ENCODE peak calls at places on chromosomes 2 and 18, in eight cellular contexts. One of them, this sample, is unnamed.
A peak's percentile ranks its signal among the peaks of the same experiment; 100 is the strongest.

GRCh38 chr2:42804338-42804737 is 12.0 kb upstream of the HAAO start:
- DNase-seq in upper lobe of right lung: no peak
- DNase-seq in Panc1: no peak
- DNase-seq in PC-9: no peak
- DNase-seq in breast epithelium: no peak
- DNase-seq in HCT116: no peak
- DNase-seq in sigmoid colon: no peak
- DNase-seq in transverse colon: no peak
- DNase-seq in this sample: no peak

GRCh38 chr2:196076778-196077568 is 8.3 kb upstream of the DNAH7 start:
- DNase-seq in PC-9: no peak
- DNase-seq in HCT116: no peak
- DNase-seq in transverse colon: no peak
- DNase-seq in Panc1: no peak
- DNase-seq in sigmoid colon: no peak
- DNase-seq in upper lobe of right lung: no peak
- DNase-seq in breast epithelium: no peak
- DNase-seq in this sample: no peak

GRCh38 chr2:49490710-49491109 is 336.4 kb upstream of the FSHR start:
- DNase-seq in breast epithelium: no peak
- DNase-seq in Panc1: peak; percentile 12
- DNase-seq in sigmoid colon: no peak
- DNase-seq in transverse colon: peak; percentile 50
- DNase-seq in PC-9: no peak
- DNase-seq in upper lobe of right lung: no peak
- DNase-seq in HCT116: no peak
- DNase-seq in this sample: no peak

GRCh38 chr18:48022531-48023330 is 92.3 kb upstream of the SMAD2 start:
- DNase-seq in breast epithelium: no peak
- DNase-seq in PC-9: peak; percentile 71
- DNase-seq in transverse colon: no peak
- DNase-seq in sigmoid colon: peak; percentile 40
- DNase-seq in upper lobe of right lung: no peak
- DNase-seq in HCT116: peak; percentile 62
- DNase-seq in Panc1: no peak
- DNase-seq in this sample: no peak

GRCh38 chr2:121090088-121090715 is 194.8 kb downstream of the TFCP2L1 start:
- DNase-seq in transverse colon: no peak
- DNase-seq in sigmoid colon: peak; percentile 50
- DNase-seq in breast epithelium: no peak
- DNase-seq in HCT116: no peak
- DNase-seq in upper lobe of right lung: no peak
- DNase-seq in PC-9: no peak
- DNase-seq in Panc1: no peak
- DNase-seq in this sample: no peak

GRCh38 chr2:240572141-240573031 is 4.1 kb downstream of the RNPEPL1 start:
- DNase-seq in upper lobe of right lung: peak; percentile 63
- DNase-seq in HCT116: no peak
- DNase-seq in breast epithelium: no peak
- DNase-seq in sigmoid colon: peak; percentile 67
- DNase-seq in Panc1: no peak
- DNase-seq in PC-9: no peak
- DNase-seq in transverse colon: no peak
- DNase-seq in this sample: no peak

GRCh38 chr2:6914829-6915228 is 2.4 kb upstream of the RNF144A start:
- DNase-seq in Panc1: peak; percentile 63
- DNase-seq in HCT116: peak; percentile 71
- DNase-seq in transverse colon: no peak
- DNase-seq in PC-9: peak; percentile 75
- DNase-seq in upper lobe of right lung: no peak
- DNase-seq in breast epithelium: peak; percentile 29
- DNase-seq in sigmoid colon: no peak
- DNase-seq in this sample: no peak

GRCh38 chr2:144426981-144427479 is 92.9 kb downstream of the ZEB2 start:
- DNase-seq in upper lobe of right lung: no peak
- DNase-seq in breast epithelium: no peak
- DNase-seq in HCT116: no peak
- DNase-seq in sigmoid colon: no peak
- DNase-seq in PC-9: no peak
- DNase-seq in transverse colon: no peak
- DNase-seq in Panc1: no peak
- DNase-seq in this sample: no peak

GRCh38 chr2:217890445-217890844 is 112.3 kb downstream of the TNS1 start:
- DNase-seq in upper lobe of right lung: peak; percentile 48
- DNase-seq in PC-9: peak; percentile 32
- DNase-seq in HCT116: no peak
- DNase-seq in sigmoid colon: peak; percentile 90
- DNase-seq in transverse colon: no peak
- DNase-seq in Panc1: no peak
- DNase-seq in breast epithelium: no peak
- DNase-seq in this sample: no peak

GRCh38 chr2:2719781-2720180 is 388.7 kb upstream of the MYT1L start:
- DNase-seq in breast epithelium: no peak
- DNase-seq in sigmoid colon: no peak
- DNase-seq in Panc1: no peak
- DNase-seq in transverse colon: no peak
- DNase-seq in HCT116: no peak
- DNase-seq in PC-9: no peak
- DNase-seq in upper lobe of right lung: no peak
- DNase-seq in this sample: no peak

GRCh38 chr2:42880738-42881525 is 88.5 kb upstream of the HAAO start:
- DNase-seq in PC-9: no peak
- DNase-seq in sigmoid colon: no peak
- DNase-seq in Panc1: no peak
- DNase-seq in transverse colon: no peak
- DNase-seq in HCT116: no peak
- DNase-seq in breast epithelium: peak; percentile 17
- DNase-seq in upper lobe of right lung: no peak
- DNase-seq in this sample: no peak

GRCh38 chr2:240785424-240786335 is 34.3 kb downstream of the KIF1A start:
- DNase-seq in HCT116: no peak
- DNase-seq in transverse colon: no peak
- DNase-seq in upper lobe of right lung: peak; percentile 52
- DNase-seq in PC-9: no peak
- DNase-seq in sigmoid colon: peak; percentile 50
- DNase-seq in breast epithelium: no peak
- DNase-seq in Panc1: no peak
- DNase-seq in this sample: no peak

GRCh38 chr2:177188482-177189469 is 23.8 kb upstream of the HNRNPA3 start:
- DNase-seq in Panc1: no peak
- DNase-seq in sigmoid colon: no peak
- DNase-seq in upper lobe of right lung: no peak
- DNase-seq in HCT116: no peak
- DNase-seq in breast epithelium: no peak
- DNase-seq in PC-9: no peak
- DNase-seq in transverse colon: no peak
- DNase-seq in this sample: no peak

GRCh38 chr2:359047-359446 is 71.2 kb upstream of the ALKAL2 start:
- DNase-seq in Panc1: no peak
- DNase-seq in transverse colon: no peak
- DNase-seq in HCT116: no peak
- DNase-seq in PC-9: no peak
- DNase-seq in upper lobe of right lung: no peak
- DNase-seq in breast epithelium: no peak
- DNase-seq in sigmoid colon: no peak
- DNase-seq in this sample: no peak

GRCh38 chr2:152336854-152337510 is 2.0 kb downstream of the FMNL2 start:
- DNase-seq in Panc1: no peak
- DNase-seq in upper lobe of right lung: no peak
- DNase-seq in sigmoid colon: peak; percentile 89
- DNase-seq in PC-9: no peak
- DNase-seq in HCT116: no peak
- DNase-seq in breast epithelium: no peak
- DNase-seq in transverse colon: peak; percentile 41
- DNase-seq in this sample: no peak

GRCh38 chr2:199148076-199148845 is 309.5 kb downstream of the SATB2 start:
- DNase-seq in Panc1: no peak
- DNase-seq in breast epithelium: no peak
- DNase-seq in upper lobe of right lung: no peak
- DNase-seq in transverse colon: no peak
- DNase-seq in sigmoid colon: no peak
- DNase-seq in HCT116: no peak
- DNase-seq in PC-9: no peak
- DNase-seq in this sample: no peak

GRCh38 chr2:68292108-68292710 is 27.5 kb downstream of the CNRIP1 start:
- DNase-seq in PC-9: peak; percentile 41
- DNase-seq in transverse colon: no peak
- DNase-seq in HCT116: peak; percentile 24
- DNase-seq in sigmoid colon: no peak
- DNase-seq in breast epithelium: no peak
- DNase-seq in upper lobe of right lung: no peak
- DNase-seq in Panc1: peak; percentile 18
- DNase-seq in this sample: no peak

GRCh38 chr2:36800381-36800780 is 103.9 kb downstream of the VIT start:
- DNase-seq in PC-9: no peak
- DNase-seq in transverse colon: no peak
- DNase-seq in breast epithelium: no peak
- DNase-seq in sigmoid colon: no peak
- DNase-seq in HCT116: no peak
- DNase-seq in upper lobe of right lung: no peak
- DNase-seq in Panc1: no peak
- DNase-seq in this sample: no peak

GRCh38 chr2:188734688-188735087 is 239.5 kb upstream of the COL3A1 start:
- DNase-seq in HCT116: no peak
- DNase-seq in Panc1: no peak
- DNase-seq in sigmoid colon: no peak
- DNase-seq in PC-9: no peak
- DNase-seq in transverse colon: no peak
- DNase-seq in upper lobe of right lung: no peak
- DNase-seq in breast epithelium: no peak
- DNase-seq in this sample: no peak

GRCh38 chr2:81304154-81304830 is 999.7 kb upstream of the LRRTM1 start:
- DNase-seq in PC-9: no peak
- DNase-seq in sigmoid colon: no peak
- DNase-seq in upper lobe of right lung: no peak
- DNase-seq in Panc1: no peak
- DNase-seq in breast epithelium: no peak
- DNase-seq in HCT116: peak; percentile 85
- DNase-seq in transverse colon: no peak
- DNase-seq in this sample: no peak

GRCh38 chr2:74300506-74300905 is 42.7 kb downstream of the SLC4A5 start:
- DNase-seq in HCT116: no peak
- DNase-seq in breast epithelium: no peak
- DNase-seq in PC-9: no peak
- DNase-seq in transverse colon: no peak
- DNase-seq in sigmoid colon: no peak
- DNase-seq in Panc1: no peak
- DNase-seq in upper lobe of right lung: no peak
- DNase-seq in this sample: no peak

GRCh38 chr2:197298609-197299008 is 12.0 kb downstream of the ANKRD44 start:
- DNase-seq in sigmoid colon: no peak
- DNase-seq in breast epithelium: no peak
- DNase-seq in transverse colon: no peak
- DNase-seq in Panc1: no peak
- DNase-seq in upper lobe of right lung: no peak
- DNase-seq in HCT116: no peak
- DNase-seq in PC-9: no peak
- DNase-seq in this sample: no peak

GRCh38 chr2:96802721-96803120 is 13.3 kb upstream of the CNNM3 start:
- DNase-seq in transverse colon: no peak
- DNase-seq in breast epithelium: no peak
- DNase-seq in upper lobe of right lung: no peak
- DNase-seq in Panc1: no peak
- DNase-seq in HCT116: no peak
- DNase-seq in PC-9: no peak
- DNase-seq in sigmoid colon: peak; percentile 39
- DNase-seq in this sample: no peak

GRCh38 chr18:74069178-74070050 is 78.2 kb downstream of the FBXO15 start:
- DNase-seq in upper lobe of right lung: peak; percentile 69
- DNase-seq in breast epithelium: no peak
- DNase-seq in sigmoid colon: no peak
- DNase-seq in transverse colon: no peak
- DNase-seq in PC-9: no peak
- DNase-seq in Panc1: no peak
- DNase-seq in HCT116: no peak
- DNase-seq in this sample: no peak

GRCh38 chr2:9846554-9846953 is 3.3 kb downstream of the TAF1B start:
- DNase-seq in HCT116: no peak
- DNase-seq in sigmoid colon: no peak
- DNase-seq in Panc1: no peak
- DNase-seq in PC-9: peak; percentile 96
- DNase-seq in transverse colon: no peak
- DNase-seq in breast epithelium: no peak
- DNase-seq in upper lobe of right lung: no peak
- DNase-seq in this sample: no peak

GRCh38 chr2:135755573-135755972 is 13.9 kb downstream of the UBXN4 start:
- DNase-seq in HCT116: no peak
- DNase-seq in sigmoid colon: no peak
- DNase-seq in transverse colon: no peak
- DNase-seq in upper lobe of right lung: no peak
- DNase-seq in PC-9: no peak
- DNase-seq in breast epithelium: no peak
- DNase-seq in Panc1: no peak
- DNase-seq in this sample: no peak
- H3K9me3 ChIP-seq in HCT116: peaks cover 3% of the 10 kb centered on the region
- H3K9me3 ChIP-seq in sigmoid colon: no peaks in the 10 kb centered on the region
- H3K9me3 ChIP-seq in transverse colon: peaks cover 6% of the 10 kb centered on the region
- H3K9me3 ChIP-seq in upper lobe of right lung: no peaks in the 10 kb centered on the region
- H3K9me3 ChIP-seq in PC-9: no peaks in the 10 kb centered on the region
- H3K9me3 ChIP-seq in breast epithelium: no peaks in the 10 kb centered on the region
- H3K9me3 ChIP-seq in Panc1: no peaks in the 10 kb centered on the region
- H3K9me3 ChIP-seq in this sample: peaks cover 11% of the 10 kb centered on the region

GRCh38 chr2:174013310-174013751 is 48.2 kb upstream of the SP3 start:
- DNase-seq in breast epithelium: peak; percentile 55
- DNase-seq in HCT116: no peak
- DNase-seq in sigmoid colon: peak; percentile 87
- DNase-seq in upper lobe of right lung: peak; percentile 77
- DNase-seq in Panc1: no peak
- DNase-seq in transverse colon: no peak
- DNase-seq in PC-9: no peak
- DNase-seq in this sample: no peak
- H3K27ac ChIP-seq in breast epithelium: peak overlapping the region; percentile 98
- H3K27ac ChIP-seq in HCT116: no peak overlapping the region
- H3K27ac ChIP-seq in sigmoid colon: peak overlapping the region; percentile 93
- H3K27ac ChIP-seq in upper lobe of right lung: peak overlapping the region; percentile 90
- H3K27ac ChIP-seq in Panc1: no peak overlapping the region
- H3K27ac ChIP-seq in transverse colon: peak overlapping the region; percentile 79
- H3K27ac ChIP-seq in PC-9: no peak overlapping the region
- H3K27ac ChIP-seq in this sample: no peak overlapping the region

DNA sequence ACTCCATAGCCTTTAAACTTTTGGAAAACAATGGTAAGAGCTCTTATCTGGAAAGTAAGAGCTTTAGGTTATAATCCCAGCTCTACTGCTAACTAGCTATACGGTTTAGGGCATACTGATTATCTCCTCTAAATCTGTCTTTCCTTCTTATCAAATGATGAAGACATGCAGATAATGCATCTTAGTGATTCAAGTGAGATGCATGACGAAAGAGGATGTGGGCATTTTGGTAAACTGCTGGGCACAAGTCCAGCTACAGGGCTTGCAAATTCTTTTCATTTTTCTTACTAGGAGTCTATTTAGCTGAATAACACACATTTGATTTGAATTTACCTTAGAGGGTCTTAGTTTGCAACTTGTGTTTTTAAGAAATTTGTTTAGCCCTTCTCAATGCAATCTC is 1604.8 kb upstream of the ZEB2 start:
- DNase-seq in breast epithelium: no peak
- DNase-seq in sigmoid colon: no peak
- DNase-seq in HCT116: no peak
- DNase-seq in PC-9: no peak
- DNase-seq in Panc1: no peak
- DNase-seq in upper lobe of right lung: no peak
- DNase-seq in transverse colon: no peak
- DNase-seq in this sample: no peak
- TF ChIP-seq CTCF in breast epithelium: no peak
- TF ChIP-seq CTCF in sigmoid colon: no peak
- TF ChIP-seq CTCF in HCT116: no peak
- TF ChIP-seq CTCF in PC-9: no peak
- TF ChIP-seq CTCF in Panc1: no peak
- TF ChIP-seq CTCF in upper lobe of right lung: no peak
- TF ChIP-seq CTCF in transverse colon: no peak
- TF ChIP-seq CTCF in this sample: no peak

GRCh38 chr2:145799595-145800108 is 1279.7 kb upstream of the ZEB2 start:
- DNase-seq in transverse colon: no peak
- DNase-seq in Panc1: no peak
- DNase-seq in PC-9: no peak
- DNase-seq in sigmoid colon: no peak
- DNase-seq in HCT116: no peak
- DNase-seq in upper lobe of right lung: no peak
- DNase-seq in breast epithelium: no peak
- DNase-seq in this sample: no peak
- H3K9me3 ChIP-seq in transverse colon: no peaks in the 10 kb centered on the region
- H3K9me3 ChIP-seq in Panc1: no peaks in the 10 kb centered on the region
- H3K9me3 ChIP-seq in PC-9: no peaks in the 10 kb centered on the region
- H3K9me3 ChIP-seq in sigmoid colon: no peaks in the 10 kb centered on the region
- H3K9me3 ChIP-seq in HCT116: no peaks in the 10 kb centered on the region
- H3K9me3 ChIP-seq in upper lobe of right lung: no peaks in the 10 kb centered on the region
- H3K9me3 ChIP-seq in breast epithelium: no peaks in the 10 kb centered on the region
- H3K9me3 ChIP-seq in this sample: no peaks in the 10 kb centered on the region